ENCODE peak calls at places on chromosomes 1 and 21, in five cellular contexts. One of them, this sample, is unnamed.

GRCh38 chr1:228341450-228341813 is 65.2 kb downstream of the TRIM11 start:
- DNase-seq in fibroblast of mammary gland: no peak
- DNase-seq in stimulated activated CD4-positive, alpha-beta T cell treated with anti-CD3 and anti-CD28 coated beads, Interleukin-12 subunit alpha, Interleukin-12 subunit beta, amount 100 ng/mL, for 48 hours: no peak
- DNase-seq in tibial artery: no peak
- DNase-seq in anterior cingulate cortex: no peak
- DNase-seq in this sample: no peak

GRCh38 chr21:31557956-31558838 is 101.3 kb upstream of the SOD1 start:
- DNase-seq in fibroblast of mammary gland: no peak
- DNase-seq in stimulated activated CD4-positive, alpha-beta T cell treated with anti-CD3 and anti-CD28 coated beads, Interleukin-12 subunit alpha, Interleukin-12 subunit beta, amount 100 ng/mL, for 48 hours: peak
- DNase-seq in tibial artery: no peak
- DNase-seq in anterior cingulate cortex: peak
- DNase-seq in this sample: peak

GRCh38 chr1:165134431-165134830 is 222.1 kb downstream of the LMX1A start:
- DNase-seq in fibroblast of mammary gland: no peak
- DNase-seq in stimulated activated CD4-positive, alpha-beta T cell treated with anti-CD3 and anti-CD28 coated beads, Interleukin-12 subunit alpha, Interleukin-12 subunit beta, amount 100 ng/mL, for 48 hours: no peak
- DNase-seq in tibial artery: no peak
- DNase-seq in anterior cingulate cortex: no peak
- DNase-seq in this sample: no peak

GRCh38 chr1:11720523-11720922 is 15.4 kb upstream of the AGTRAP start:
- DNase-seq in fibroblast of mammary gland: no peak
- DNase-seq in stimulated activated CD4-positive, alpha-beta T cell treated with anti-CD3 and anti-CD28 coated beads, Interleukin-12 subunit alpha, Interleukin-12 subunit beta, amount 100 ng/mL, for 48 hours: no peak
- DNase-seq in tibial artery: peak
- DNase-seq in anterior cingulate cortex: peak
- DNase-seq in this sample: peak

GRCh38 chr1:87212431-87213125 is 116.1 kb upstream of the LMO4 start:
- DNase-seq in fibroblast of mammary gland: no peak
- DNase-seq in stimulated activated CD4-positive, alpha-beta T cell treated with anti-CD3 and anti-CD28 coated beads, Interleukin-12 subunit alpha, Interleukin-12 subunit beta, amount 100 ng/mL, for 48 hours: no peak
- DNase-seq in tibial artery: no peak
- DNase-seq in anterior cingulate cortex: no peak
- DNase-seq in this sample: no peak

GRCh38 chr21:27586326-27586725 is 619.4 kb upstream of the ADAMTS5 start:
- DNase-seq in fibroblast of mammary gland: no peak
- DNase-seq in stimulated activated CD4-positive, alpha-beta T cell treated with anti-CD3 and anti-CD28 coated beads, Interleukin-12 subunit alpha, Interleukin-12 subunit beta, amount 100 ng/mL, for 48 hours: no peak
- DNase-seq in tibial artery: no peak
- DNase-seq in anterior cingulate cortex: no peak
- DNase-seq in this sample: no peak

GRCh38 chr1:31593770-31594632 is 17.7 kb downstream of the TINAGL1 start:
- DNase-seq in fibroblast of mammary gland: peak
- DNase-seq in stimulated activated CD4-positive, alpha-beta T cell treated with anti-CD3 and anti-CD28 coated beads, Interleukin-12 subunit alpha, Interleukin-12 subunit beta, amount 100 ng/mL, for 48 hours: peak
- DNase-seq in tibial artery: peak
- DNase-seq in anterior cingulate cortex: no peak
- DNase-seq in this sample: peak

GRCh38 chr21:33800753-33801423 is 114.7 kb downstream of the ATP5PO start:
- DNase-seq in fibroblast of mammary gland: no peak
- DNase-seq in stimulated activated CD4-positive, alpha-beta T cell treated with anti-CD3 and anti-CD28 coated beads, Interleukin-12 subunit alpha, Interleukin-12 subunit beta, amount 100 ng/mL, for 48 hours: no peak
- DNase-seq in tibial artery: no peak
- DNase-seq in anterior cingulate cortex: no peak
- DNase-seq in this sample: no peak

GRCh38 chr21:26123012-26123411 is 47.6 kb downstream of the APP start:
- DNase-seq in fibroblast of mammary gland: no peak
- DNase-seq in stimulated activated CD4-positive, alpha-beta T cell treated with anti-CD3 and anti-CD28 coated beads, Interleukin-12 subunit alpha, Interleukin-12 subunit beta, amount 100 ng/mL, for 48 hours: no peak
- DNase-seq in tibial artery: no peak
- DNase-seq in anterior cingulate cortex: no peak
- DNase-seq in this sample: no peak

GRCh38 chr1:16921391-16922185 is at the start of gene CROCC:
- DNase-seq in fibroblast of mammary gland: peak
- DNase-seq in stimulated activated CD4-positive, alpha-beta T cell treated with anti-CD3 and anti-CD28 coated beads, Interleukin-12 subunit alpha, Interleukin-12 subunit beta, amount 100 ng/mL, for 48 hours: no peak
- DNase-seq in tibial artery: no peak
- DNase-seq in anterior cingulate cortex: no peak
- DNase-seq in this sample: no peak

This sample was measured in caudate nucleus.